ENCODE peak calls at places on chromosomes 16 and 17, in seven cellular contexts. S is CD8-positive, alpha-beta T cell; J is stomach; L is tibial nerve; N is adrenal gland; Z is heart right ventricle; R is body of pancreas. V is an unnamed sample. For H3K36me3 and H3K27me3, the result is how much of the 10 kb centered on the place peaks cover.

GRCh38 chr17:75845058-75845711 is 981 bp upstream of the UNC13D start:
- DNase-seq in N (peak), R (peak), L (peak), J (peak), S (peak), Z (peak), V (peak)

GRCh38 chr17:48441231-48441711 is 11.3 kb upstream of the SKAP1 start:
- DNase-seq in S (no peak), R (no peak), Z (no peak), J (no peak), L (no peak), N (no peak), V (peak)

GRCh38 chr16:57123969-57124674 is 31.7 kb downstream of the CPNE2 start:
- DNase-seq in L (no peak), S (no peak), Z (no peak), N (no peak), R (no peak), J (no peak), V (peak)

GRCh38 chr17:48637323-48638260 is 11.4 kb upstream of the HOXB9 start:
- DNase-seq in S (no peak), N (no peak), R (no peak), Z (no peak), J (no peak), L (no peak), V (no peak)

GRCh38 chr16:66720766-66721165 is 24.2 kb upstream of the CMTM4 start:
- DNase-seq in Z (no peak), J (no peak), L (no peak), S (no peak), R (no peak), N (no peak), V (no peak)

GRCh38 chr16:53805113-53805512 is 101.2 kb downstream of the FTO start:
- DNase-seq in Z (no peak), R (no peak), J (no peak), N (no peak), S (no peak), L (no peak), V (no peak)

GRCh38 chr17:72110953-72111339 is 9.9 kb upstream of the SOX9 start:
- DNase-seq in L (no peak), N (no peak), S (no peak), Z (no peak), R (no peak), J (no peak), V (no peak)

GRCh38 chr16:11755022-11755760 is 12.5 kb upstream of the TXNDC11 start:
- DNase-seq in L (no peak), N (no peak), J (no peak), Z (no peak), S (no peak), R (no peak), V (no peak)

GRCh38 chr16:88725609-88726407 is 19.5 kb downstream of the CTU2 start:
- DNase-seq in N (no peak), R (no peak), L (no peak), S (no peak), J (no peak), Z (no peak), V (no peak)

GRCh38 chr17:45857977-45858708 is 13.5 kb downstream of the SPPL2C start:
- DNase-seq in N (no peak), Z (no peak), R (no peak), J (no peak), S (no peak), L (no peak), V (no peak)

GRCh38 chr17:80441133-80441578 is 26.2 kb downstream of the ENDOV start:
- DNase-seq in J (no peak), S (peak), R (no peak), L (no peak), Z (peak), N (no peak), V (peak)

GRCh38 chr17:41308251-41308917 is 725 bp downstream of the KRTAP16-1 start:
- DNase-seq in S (peak), Z (peak), R (peak), N (peak), J (no peak), L (no peak), V (peak)

GRCh38 chr17:78398390-78398789 is 19.9 kb downstream of the PGS1 start:
- DNase-seq in Z (no peak), R (no peak), S (no peak), L (no peak), N (no peak), J (no peak), V (no peak)

GRCh38 chr17:78400581-78401240 is 22.3 kb downstream of the PGS1 start:
- DNase-seq in J (no peak), N (no peak), L (no peak), S (no peak), Z (peak), R (no peak), V (no peak)

GRCh38 chr17:78399028-78399692 is 20.7 kb downstream of the PGS1 start:
- DNase-seq in R (no peak), S (no peak), Z (peak), N (no peak), J (no peak), L (no peak), V (no peak)

GRCh38 chr17:78401246-78401645 is 22.8 kb downstream of the PGS1 start:
- DNase-seq in J (no peak), L (no peak), N (no peak), Z (peak), S (no peak), R (no peak), V (no peak)

GRCh38 chr17:78399693-78400144 is 21.3 kb downstream of the PGS1 start:
- DNase-seq in N (no peak), Z (peak), R (no peak), L (no peak), J (no peak), S (no peak), V (no peak)
- H3K36me3 ChIP-seq in N (under half), Z (under half), R (under half), L (under half), J (half or more), S (half or more), V (half or more)

GRCh38 chr16:55326261-55326802 is 2.3 kb downstream of the IRX6 start:
- DNase-seq in J (no peak), N (no peak), Z (no peak), R (no peak), L (no peak), S (no peak), V (no peak)

GRCh38 chr16:55323637-55324490 is at the start of gene IRX6:
- DNase-seq in N (no peak), L (no peak), J (no peak), Z (peak), R (no peak), S (no peak), V (no peak)

GRCh38 chr16:55325458-55326109 is 1.6 kb downstream of the IRX6 start:
- DNase-seq in S (no peak), L (no peak), Z (no peak), J (no peak), R (no peak), N (no peak), V (no peak)

GRCh38 chr16:55324491-55325447 is 766 bp downstream of the IRX6 start:
- DNase-seq in Z (peak), N (no peak), R (no peak), S (no peak), J (no peak), L (no peak), V (no peak)

GRCh38 chr16:55322327-55322726 is 1.7 kb upstream of the IRX6 start:
- DNase-seq in S (no peak), R (no peak), J (no peak), Z (no peak), N (no peak), L (no peak), V (no peak)
- H3K27me3 ChIP-seq in S (under half), R (under half), J (under half), Z (half or more), N (under half), L (half or more), V (under half)

GRCh38 chr17:44351464-44351863 is 6.4 kb downstream of the GRN start:
- DNase-seq in Z (no peak), R (no peak), S (no peak), J (no peak), L (no peak), N (no peak), V (no peak)
- H3K36me3 ChIP-seq in Z (under half), R (under half), S (under half), J (half or more), L (under half), N (under half), V (under half)

GRCh38 chr17:81957691-81958432 is 3.1 kb downstream of the NOTUM start:
- DNase-seq in Z (no peak), J (no peak), S (no peak), N (no peak), R (no peak), L (no peak), V (no peak)

GRCh38 chr17:81960130-81960958 is 643 bp downstream of the NOTUM start:
- DNase-seq in Z (no peak), L (no peak), S (no peak), J (no peak), R (no peak), N (no peak), V (no peak)

GRCh38 chr17:81959362-81960129 is 1.4 kb downstream of the NOTUM start:
- DNase-seq in Z (peak), S (peak), N (peak), R (peak), L (peak), J (peak), V (peak)

GRCh38 chr17:81956607-81957589 is 4.1 kb downstream of the NOTUM start:
- DNase-seq in J (no peak), S (no peak), R (no peak), N (no peak), L (no peak), Z (no peak), V (no peak)

GRCh38 chr17:81958633-81959342 is 2.2 kb downstream of the NOTUM start:
- DNase-seq in R (no peak), N (no peak), S (no peak), J (no peak), Z (no peak), L (no peak), V (no peak)
- H3K27me3 ChIP-seq in R (under half), N (under half), S (under half), J (under half), Z (half or more), L (half or more), V (under half)

GRCh38 chr16:87343753-87344050 is 26.5 kb upstream of the C16orf95 start:
- DNase-seq in S (no peak), Z (no peak), J (no peak), R (no peak), N (no peak), L (no peak), V (no peak)

GRCh38 chr16:87342978-87343752 is 26.0 kb upstream of the C16orf95 start:
- DNase-seq in S (no peak), Z (peak), N (no peak), J (no peak), L (no peak), R (no peak), V (no peak)

GRCh38 chr16:87340198-87340597 is 23.0 kb upstream of the C16orf95 start:
- DNase-seq in L (no peak), S (no peak), J (no peak), R (no peak), N (no peak), Z (no peak), V (no peak)

GRCh38 chr16:87344165-87344930 is 27.2 kb upstream of the C16orf95 start:
- DNase-seq in J (no peak), R (no peak), Z (peak), N (no peak), L (no peak), S (no peak), V (no peak)

DNA sequence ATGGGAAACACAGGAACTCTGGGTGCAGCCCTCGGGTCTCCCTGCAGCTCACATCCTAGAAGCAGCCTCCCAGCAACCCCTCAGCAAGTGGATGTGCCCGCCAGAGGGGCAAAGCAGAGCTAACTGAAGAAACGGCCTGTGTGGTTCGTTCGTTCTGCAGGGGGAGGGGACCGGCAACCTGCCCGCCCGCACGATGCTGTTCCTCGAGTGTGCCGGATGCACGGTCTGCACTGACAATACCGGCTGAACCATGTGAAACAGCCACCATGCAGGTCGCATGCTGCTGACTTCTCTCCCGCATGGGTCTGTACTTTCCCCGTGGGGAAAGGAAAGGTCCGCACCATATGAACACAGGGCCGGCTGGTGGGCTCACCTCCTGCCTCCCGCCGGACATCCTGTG is 25.3 kb upstream of the C16orf95 start:
- DNase-seq in R (no peak), N (no peak), Z (no peak), S (no peak), J (no peak), L (no peak), V (no peak)
- H3K36me3 ChIP-seq in R (under half), N (under half), Z (under half), S (under half), J (half or more), L (under half), V (under half)

GRCh38 chr17:56638536-56639177 is 45.2 kb downstream of the NOG start:
- DNase-seq in Z (no peak), J (no peak), L (no peak), S (no peak), R (no peak), N (no peak), V (no peak)

GRCh38 chr17:56640116-56640515 is 46.6 kb downstream of the NOG start:
- DNase-seq in S (no peak), J (no peak), R (no peak), Z (no peak), N (no peak), L (no peak), V (no peak)

GRCh38 chr17:56641894-56642293 is 48.4 kb downstream of the NOG start:
- DNase-seq in L (no peak), J (no peak), N (no peak), S (no peak), R (no peak), Z (no peak), V (no peak)

GRCh38 chr17:56639517-56639916 is 46.0 kb downstream of the NOG start:
- DNase-seq in S (no peak), J (no peak), N (no peak), Z (no peak), R (no peak), L (no peak), V (no peak)

DNA sequence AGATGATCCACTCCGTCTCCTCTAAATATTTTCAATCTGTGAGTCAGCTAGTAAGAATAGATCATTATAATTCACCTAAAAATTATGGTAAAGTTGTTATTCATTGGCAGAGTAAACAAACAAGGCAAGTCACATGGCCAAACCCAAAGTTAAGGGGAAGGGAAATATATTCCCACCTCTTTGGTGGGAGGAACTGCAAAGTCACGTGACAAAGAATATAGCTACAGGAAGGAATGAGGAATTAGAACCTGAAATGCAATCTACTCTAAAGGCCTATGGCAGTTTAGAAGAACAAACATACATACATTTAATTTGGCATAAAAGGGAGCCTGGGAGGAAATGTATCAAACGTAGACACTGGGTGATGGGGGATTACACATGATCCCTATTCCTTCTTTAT is 48.9 kb downstream of the NOG start:
- DNase-seq in Z (no peak), L (no peak), N (no peak), S (no peak), J (no peak), R (no peak), V (no peak)
- H3K27me3 ChIP-seq in Z (under half), L (under half), N (under half), S (under half), J (under half), R (under half), V (under half)